ENCODE peak calls at places on chromosome 10, in four cellular contexts. Z is IMR-90, E is K562, L is GM12878. Q is an unnamed sample.
A peak's percentile ranks its signal among the peaks of the same experiment; 100 is the strongest.

GRCh38 chr10:116324227-116324950 is at the start of gene CCDC172:
- DNase-seq in E (no peak), Z (no peak), L (no peak), Q (no peak)

GRCh38 chr10:52779541-52780390 is 7.2 kb upstream of the MBL2 start:
- DNase-seq in L (no peak), Z (peak; percentile 53), E (peak; percentile 77), Q (peak; percentile 62)

GRCh38 chr10:3902054-3902808 is 117.2 kb upstream of the KLF6 start:
- DNase-seq in E (no peak), Z (no peak), L (peak; percentile 93), Q (no peak)

GRCh38 chr10:84175436-84175835 is 1.8 kb downstream of the GPR15LG start:
- DNase-seq in L (no peak), E (no peak), Z (no peak), Q (no peak)

GRCh38 chr10:17196573-17196972 is 4.9 kb downstream of the TRDMT1 start:
- DNase-seq in E (peak; percentile 45), L (no peak), Z (no peak), Q (no peak)

GRCh38 chr10:16559236-16559773 is 37.6 kb upstream of the C1QL3 start:
- DNase-seq in Z (no peak), E (no peak), L (no peak), Q (no peak)

GRCh38 chr10:126979311-126979710 is 74.1 kb downstream of the DOCK1 start:
- DNase-seq in L (no peak), E (no peak), Z (no peak), Q (no peak)

GRCh38 chr10:31580646-31581045 is 261.6 kb downstream of the ZEB1 start:
- DNase-seq in Z (no peak), L (no peak), E (no peak), Q (no peak)

GRCh38 chr10:49066944-49067730 is 48.2 kb downstream of the VSTM4 start:
- DNase-seq in E (no peak), L (no peak), Z (no peak), Q (no peak)

GRCh38 chr10:59107147-59107546 is 69.3 kb upstream of the PHYHIPL start:
- DNase-seq in E (no peak), Z (no peak), L (peak; percentile 26), Q (no peak)

GRCh38 chr10:94002156-94002555 is 8.4 kb downstream of the PLCE1 start:
- DNase-seq in E (no peak), L (no peak), Z (no peak), Q (no peak)

GRCh38 chr10:86952106-86952505 is 5.3 kb downstream of the MMRN2 start:
- DNase-seq in L (no peak), E (no peak), Z (no peak), Q (no peak)

GRCh38 chr10:62348029-62348428 is 26.1 kb upstream of the ZNF365 start:
- DNase-seq in L (no peak), E (no peak), Z (no peak), Q (no peak)

GRCh38 chr10:34920578-34920977 is 105.5 kb upstream of the PARD3 start:
- DNase-seq in E (no peak), L (no peak), Z (no peak), Q (no peak)

GRCh38 chr10:4429538-4429937 is 396.5 kb upstream of the AKR1E2 start:
- DNase-seq in L (no peak), E (no peak), Z (no peak), Q (no peak)

GRCh38 chr10:49608166-49608758 is 1.8 kb upstream of the SLC18A3 start:
- DNase-seq in Z (no peak), E (no peak), L (no peak), Q (no peak)

GRCh38 chr10:48806282-48806681 is 121.6 kb downstream of the WDFY4 start:
- DNase-seq in Z (no peak), L (no peak), E (no peak), Q (no peak)

GRCh38 chr10:117271427-117271826 is 30.5 kb downstream of the SLC18A2 start:
- DNase-seq in Z (peak; percentile 23), L (no peak), E (no peak), Q (no peak)

GRCh38 chr10:15384154-15384553 is 13.1 kb upstream of the FAM171A1 start:
- DNase-seq in E (no peak), L (no peak), Z (no peak), Q (no peak)

GRCh38 chr10:101216207-101216607 is 13.1 kb downstream of the LBX1 start:
- DNase-seq in E (no peak), L (no peak), Z (no peak), Q (no peak)

DNA sequence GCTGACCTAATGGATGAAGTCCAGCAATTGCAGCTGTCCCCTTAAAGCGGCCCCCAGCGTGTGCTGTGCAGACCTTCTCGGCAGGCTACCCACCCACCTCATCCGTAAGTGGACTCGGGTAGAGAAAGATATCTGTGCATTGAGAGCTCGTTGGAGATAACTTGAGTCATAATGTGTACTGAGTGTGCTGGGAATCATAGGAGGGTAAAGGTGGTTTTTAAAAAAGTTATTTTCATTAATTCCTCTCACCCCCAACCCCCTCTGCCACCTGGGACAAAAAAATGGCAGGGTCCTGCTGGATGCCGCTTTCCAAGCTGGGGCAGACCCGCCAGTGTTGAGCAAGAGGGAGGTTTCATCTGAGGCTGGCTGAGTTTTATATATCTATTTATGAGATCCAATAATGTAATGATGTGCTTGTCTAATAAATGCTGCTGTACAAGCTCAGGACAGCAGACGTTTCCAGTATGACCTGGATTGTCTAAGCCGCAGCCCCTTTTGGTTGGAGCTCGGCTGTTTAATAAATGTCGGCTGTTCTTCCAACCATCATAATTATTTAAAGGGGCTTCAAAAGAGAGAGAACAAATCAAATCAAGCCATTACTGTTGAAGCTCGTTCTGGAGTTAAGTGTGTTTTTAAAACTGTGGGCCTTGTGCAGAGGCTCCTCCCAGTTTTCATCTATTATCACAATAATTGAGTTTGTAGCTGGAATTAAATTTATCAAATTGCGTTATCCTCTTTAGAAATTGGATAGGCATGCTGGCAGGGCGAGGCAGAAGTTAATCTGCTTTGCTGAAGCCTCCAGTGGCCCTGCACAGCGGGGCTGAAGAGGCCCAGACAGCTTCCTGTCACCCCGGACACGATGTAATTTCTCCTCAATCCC is 119.0 kb downstream of the NKX6-2 start:
- DNase-seq in L (no peak), E (no peak), Z (peak; percentile 12), Q (peak; percentile 31)
- H3K4me2 ChIP-seq in L (no peak overlapping the region), E (no peak overlapping the region), Z (peak overlapping the region; percentile 41), Q (peak overlapping the region; percentile 75)

GRCh38 chr10:80598084-80598798 is 60.5 kb downstream of the SH2D4B start:
- DNase-seq in Z (no peak), E (no peak), L (peak; percentile 66), Q (no peak)
- TF ChIP-seq BHLHE40 in Z (no peak), E (no peak), L (no peak), Q (no peak)

DNA sequence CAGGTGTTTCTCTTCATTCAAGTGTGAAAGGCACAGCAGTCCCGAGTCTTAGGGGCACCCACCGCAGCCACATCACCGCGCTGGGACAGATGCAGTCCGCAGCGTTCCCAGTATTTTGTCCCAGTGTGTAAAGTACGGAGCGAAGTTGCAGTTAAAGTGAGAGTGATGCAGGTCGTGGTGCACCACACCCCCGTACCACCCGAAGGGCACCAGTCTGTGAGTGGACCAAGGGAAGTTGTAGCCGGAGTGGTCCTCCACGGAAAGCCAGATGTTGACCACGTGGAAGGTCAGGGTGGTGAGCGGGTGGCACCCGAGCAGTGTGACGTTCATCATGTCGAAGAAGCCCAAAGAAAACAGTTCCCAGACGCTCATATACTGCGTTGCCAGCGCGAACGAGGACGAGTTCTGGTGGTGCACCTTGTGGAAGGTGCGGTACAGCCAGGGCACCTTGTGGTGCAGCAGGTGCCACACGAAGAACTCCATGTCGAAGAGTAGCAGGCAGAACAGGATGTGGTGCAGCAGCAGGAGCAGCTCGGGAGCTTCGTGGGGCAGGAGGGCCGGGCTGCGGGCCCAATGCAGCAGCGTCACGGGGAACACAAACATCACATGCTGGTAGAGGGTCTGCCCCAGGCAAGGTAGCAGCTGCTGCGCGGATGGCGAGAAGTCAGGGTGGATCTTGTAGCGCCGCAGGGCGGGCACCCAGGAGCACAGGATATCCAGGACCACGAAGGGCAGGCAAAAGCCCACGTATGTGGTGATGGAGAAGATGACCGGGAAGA is 526 bp downstream of the CH25H start:
- DNase-seq in L (no peak), E (no peak), Z (peak; percentile 24), Q (no peak)
- H3K4me2 ChIP-seq in L (peak overlapping the region; percentile 51), E (no peak overlapping the region), Z (peak overlapping the region; percentile 76), Q (peak overlapping the region; percentile 100)

GRCh38 chr10:75220258-75220657 is 9.7 kb downstream of the VDAC2 start:
- DNase-seq in E (no peak), L (no peak), Z (no peak), Q (no peak)

GRCh38 chr10:75228278-75228677 is 7.5 kb downstream of the COMTD1 start:
- DNase-seq in E (no peak), Z (no peak), L (no peak), Q (no peak)

GRCh38 chr10:75226055-75226454 is 9.7 kb downstream of the COMTD1 start:
- DNase-seq in E (no peak), L (no peak), Z (no peak), Q (no peak)

GRCh38 chr10:75226656-75227055 is 9.1 kb downstream of the COMTD1 start:
- DNase-seq in E (no peak), L (no peak), Z (no peak), Q (no peak)

GRCh38 chr10:75223507-75223906 is 12.2 kb downstream of the COMTD1 start:
- DNase-seq in Z (no peak), E (no peak), L (no peak), Q (no peak)
- TF ChIP-seq BHLHE40 in Z (no peak), E (no peak), L (no peak), Q (no peak)

DNA sequence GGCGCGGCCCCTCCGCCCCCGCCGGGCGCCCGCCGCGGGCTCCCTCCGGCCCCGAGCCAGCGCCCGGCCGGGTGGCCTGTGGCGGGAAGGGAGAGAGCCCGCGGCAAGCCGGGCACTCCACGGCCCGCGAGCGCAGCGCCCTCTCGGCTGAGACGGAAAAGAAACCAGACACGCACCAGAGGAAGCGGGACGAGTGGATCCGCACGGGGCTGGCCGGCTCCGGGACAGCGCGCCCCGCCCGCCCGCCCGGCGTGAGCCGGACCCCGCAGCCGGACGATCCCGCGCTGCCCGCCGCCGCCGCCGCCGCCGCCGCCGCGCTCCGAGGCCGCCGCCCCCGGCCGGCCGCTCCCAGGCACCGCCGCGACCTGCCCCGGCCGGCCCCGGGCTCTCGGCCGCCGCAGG is 300 bp downstream of the ARHGAP21 start:
- DNase-seq in Z (peak; percentile 36), L (no peak), E (no peak), Q (peak; percentile 21)
- H3K4me2 ChIP-seq in Z (no peak overlapping the region), L (peak overlapping the region; percentile 44), E (peak overlapping the region; percentile 93), Q (peak overlapping the region; percentile 95)

GRCh38 chr10:99172130-99172738 is 63.4 kb downstream of the HPSE2 start:
- DNase-seq in L (no peak), Z (peak; percentile 51), E (peak; percentile 14), Q (peak; percentile 60)
- TF ChIP-seq BHLHE40 in L (no peak), Z (no peak), E (no peak), Q (no peak)

GRCh38 chr10:104143829-104144228 is 21.9 kb downstream of the SFR1 start:
- DNase-seq in E (no peak), L (no peak), Z (no peak), Q (no peak)

GRCh38 chr10:104138131-104138530 is 16.2 kb downstream of the SFR1 start:
- DNase-seq in L (no peak), Z (no peak), E (no peak), Q (no peak)

GRCh38 chr10:104146871-104147270 is 24.9 kb downstream of the SFR1 start:
- DNase-seq in E (no peak), Z (no peak), L (no peak), Q (no peak)

GRCh38 chr10:104139221-104139620 is 17.2 kb downstream of the SFR1 start:
- DNase-seq in L (no peak), E (no peak), Z (no peak), Q (peak; percentile 36)

GRCh38 chr10:104142081-104142480 is 20.1 kb downstream of the SFR1 start:
- DNase-seq in L (no peak), E (no peak), Z (no peak), Q (no peak)
- H3K4me2 ChIP-seq in L (no peak overlapping the region), E (no peak overlapping the region), Z (no peak overlapping the region), Q (no peak overlapping the region)

GRCh38 chr10:43867667-43868361 is 219.1 kb upstream of the ZNF32 start:
- DNase-seq in Z (peak; percentile 86), L (no peak), E (no peak), Q (no peak)
- TF ChIP-seq BHLHE40 in Z (peak; percentile 65), L (no peak), E (no peak), Q (no peak)